ENCODE peak calls at places on chromosomes 12 and 14, in five cellular contexts. Q is epithelial cell of esophagus; C is HT-29; T is posterior cingulate gyrus; W is activated effector memory CD4-positive, alpha-beta T cell treated with Interleukin-2 at 50 U/mL for 16 hours. P is an unnamed sample.
A peak's percentile ranks its signal among the peaks of the same experiment; 100 is the strongest.

GRCh38 chr14:105071942-105072341 is 6.7 kb upstream of the GPR132 start:
- DNase-seq in Q (no peak), C (no peak), T (no peak), W (no peak), P (no peak)

GRCh38 chr12:71208053-71208685 is 50.4 kb upstream of the TSPAN8 start:
- DNase-seq in Q (no peak), C (no peak), T (no peak), W (no peak), P (no peak)

GRCh38 chr12:114952573-114953196 is 268.7 kb upstream of the TBX3 start:
- DNase-seq in Q (no peak), C (no peak), T (no peak), W (no peak), P (no peak)

GRCh38 chr12:109818900-109819500 is 14.2 kb downstream of the TRPV4 start:
- DNase-seq in Q (peak; percentile 93), C (no peak), T (no peak), W (no peak), P (peak; percentile 37)

GRCh38 chr14:90569606-90570462 is 173.0 kb downstream of the CALM1 start:
- DNase-seq in Q (peak; percentile 69), C (no peak), T (no peak), W (no peak), P (no peak)

GRCh38 chr14:94424371-94424770 is 28.2 kb downstream of the SERPINA11 start:
- DNase-seq in Q (no peak), C (no peak), T (no peak), W (no peak), P (no peak)

GRCh38 chr12:30515351-30515750 is 180.3 kb downstream of the IPO8 start:
- DNase-seq in Q (no peak), C (peak; percentile 8), T (no peak), W (no peak), P (peak; percentile 10)

GRCh38 chr12:95733156-95733825 is 57.3 kb downstream of the NTN4 start:
- DNase-seq in Q (no peak), C (peak; percentile 86), T (no peak), W (no peak), P (no peak)

GRCh38 chr12:94239332-94239731 is 91.0 kb downstream of the PLXNC1 start:
- DNase-seq in Q (no peak), C (no peak), T (no peak), W (no peak), P (no peak)

GRCh38 chr14:83425138-83425537 is 1891.5 kb upstream of the SEL1L start:
- DNase-seq in Q (peak; percentile 66), C (no peak), T (no peak), W (no peak), P (no peak)

GRCh38 chr14:57519051-57519450 is 25.4 kb upstream of the CCDC198 start:
- DNase-seq in Q (no peak), C (no peak), T (no peak), W (no peak), P (peak; percentile 48)

GRCh38 chr14:20195911-20196310 is 5.2 kb downstream of the OR11G2 start:
- DNase-seq in Q (no peak), C (no peak), T (no peak), W (no peak), P (no peak)

GRCh38 chr12:132403636-132404434 is 74.4 kb upstream of the GALNT9 start:
- DNase-seq in Q (no peak), C (no peak), T (peak; percentile 27), W (no peak), P (no peak)

GRCh38 chr12:49336645-49337584 is at the start of gene C1QL4:
- DNase-seq in Q (peak; percentile 69), C (peak; percentile 79), T (peak; percentile 50), W (peak; percentile 82), P (peak; percentile 44)

GRCh38 chr14:64515053-64515452 is 10.5 kb downstream of the ZBTB1 start:
- DNase-seq in Q (peak; percentile 28), C (no peak), T (no peak), W (no peak), P (no peak)

GRCh38 chr14:57182760-57183503 is 85.8 kb downstream of the EXOC5 start:
- DNase-seq in Q (peak; percentile 37), C (peak; percentile 23), T (no peak), W (no peak), P (peak; percentile 15)

GRCh38 chr14:91373591-91374245 is 43.9 kb downstream of the CCDC88C start:
- DNase-seq in Q (no peak), C (peak; percentile 54), T (no peak), W (no peak), P (no peak)

GRCh38 chr14:89793367-89793716 is 161.2 kb downstream of the EFCAB11 start:
- DNase-seq in Q (no peak), C (no peak), T (no peak), W (no peak), P (no peak)

GRCh38 chr12:101298426-101298825 is 18.5 kb downstream of the UTP20 start:
- DNase-seq in Q (peak; percentile 77), C (no peak), T (no peak), W (no peak), P (no peak)